ENCODE peak calls at places on chromosomes 12 and 14, in five cellular contexts. One of them, this sample, is unnamed.
A peak's percentile ranks its signal among the peaks of the same experiment; 100 is the strongest.

GRCh38 chr14:96362071-96362964 is 823 bp downstream of the ATG2B start:
- DNase-seq in right atrium auricular region: no peak
- DNase-seq in esophagus squamous epithelium: no peak
- DNase-seq in ovary: no peak
- DNase-seq in left lung: peak; percentile 42
- DNase-seq in this sample: peak; percentile 0

GRCh38 chr14:64715628-64716412 is 11.6 kb downstream of the PLEKHG3 start:
- DNase-seq in right atrium auricular region: no peak
- DNase-seq in esophagus squamous epithelium: no peak
- DNase-seq in ovary: no peak
- DNase-seq in left lung: peak; percentile 36
- DNase-seq in this sample: peak; percentile 50

GRCh38 chr12:93341409-93342044 is 36.2 kb upstream of the NUDT4 start:
- DNase-seq in right atrium auricular region: no peak
- DNase-seq in esophagus squamous epithelium: no peak
- DNase-seq in ovary: no peak
- DNase-seq in left lung: no peak
- DNase-seq in this sample: no peak

GRCh38 chr12:27180862-27181261 is 63.2 kb upstream of the STK38L start:
- DNase-seq in right atrium auricular region: no peak
- DNase-seq in esophagus squamous epithelium: no peak
- DNase-seq in ovary: no peak
- DNase-seq in left lung: no peak
- DNase-seq in this sample: no peak

GRCh38 chr12:12934556-12934955 is 17.4 kb downstream of the GPRC5D start:
- DNase-seq in right atrium auricular region: peak; percentile 47
- DNase-seq in esophagus squamous epithelium: no peak
- DNase-seq in ovary: no peak
- DNase-seq in left lung: no peak
- DNase-seq in this sample: no peak

GRCh38 chr12:118053071-118053985 is 7.7 kb downstream of the WSB2 start:
- DNase-seq in right atrium auricular region: no peak
- DNase-seq in esophagus squamous epithelium: no peak
- DNase-seq in ovary: no peak
- DNase-seq in left lung: no peak
- DNase-seq in this sample: no peak

GRCh38 chr14:96944297-96944696 is 147.1 kb downstream of the VRK1 start:
- DNase-seq in right atrium auricular region: no peak
- DNase-seq in esophagus squamous epithelium: no peak
- DNase-seq in ovary: no peak
- DNase-seq in left lung: no peak
- DNase-seq in this sample: no peak

GRCh38 chr12:46430340-46430948 is 57.9 kb upstream of the SLC38A2 start:
- DNase-seq in right atrium auricular region: no peak
- DNase-seq in esophagus squamous epithelium: no peak
- DNase-seq in ovary: no peak
- DNase-seq in left lung: no peak
- DNase-seq in this sample: no peak

GRCh38 chr14:102335163-102335562 is 15.6 kb downstream of the ZNF839 start:
- DNase-seq in right atrium auricular region: no peak
- DNase-seq in esophagus squamous epithelium: no peak
- DNase-seq in ovary: no peak
- DNase-seq in left lung: no peak
- DNase-seq in this sample: no peak

GRCh38 chr14:67943947-67944346 is 124.4 kb downstream of the RAD51B start:
- DNase-seq in right atrium auricular region: peak; percentile 81
- DNase-seq in esophagus squamous epithelium: no peak
- DNase-seq in ovary: peak; percentile 80
- DNase-seq in left lung: peak; percentile 67
- DNase-seq in this sample: peak; percentile 65

GRCh38 chr12:101759396-101760047 is 20.3 kb upstream of the SYCP3 start:
- DNase-seq in right atrium auricular region: no peak
- DNase-seq in esophagus squamous epithelium: no peak
- DNase-seq in ovary: no peak
- DNase-seq in left lung: no peak
- DNase-seq in this sample: no peak

GRCh38 chr12:34600592-34601462 is 578.5 kb downstream of the ALG10 start:
- DNase-seq in right atrium auricular region: peak; percentile 47
- DNase-seq in esophagus squamous epithelium: no peak
- DNase-seq in ovary: no peak
- DNase-seq in left lung: no peak
- DNase-seq in this sample: no peak

GRCh38 chr12:30835216-30835615 is 80.5 kb upstream of the CAPRIN2 start:
- DNase-seq in right atrium auricular region: no peak
- DNase-seq in esophagus squamous epithelium: no peak
- DNase-seq in ovary: no peak
- DNase-seq in left lung: no peak
- DNase-seq in this sample: no peak

GRCh38 chr14:50659327-50659974 is 8.7 kb downstream of the SAV1 start:
- DNase-seq in right atrium auricular region: no peak
- DNase-seq in esophagus squamous epithelium: no peak
- DNase-seq in ovary: no peak
- DNase-seq in left lung: no peak
- DNase-seq in this sample: no peak

GRCh38 chr12:29509503-29509902 is 12.0 kb upstream of the OVCH1 start:
- DNase-seq in right atrium auricular region: no peak
- DNase-seq in esophagus squamous epithelium: no peak
- DNase-seq in ovary: no peak
- DNase-seq in left lung: no peak
- DNase-seq in this sample: no peak

GRCh38 chr14:67815573-67816235 is 686 bp downstream of the ZFYVE26 start:
- DNase-seq in right atrium auricular region: no peak
- DNase-seq in esophagus squamous epithelium: no peak
- DNase-seq in ovary: no peak
- DNase-seq in left lung: no peak
- DNase-seq in this sample: no peak

GRCh38 chr12:111451232-111451631 is 45.5 kb downstream of the SH2B3 start:
- DNase-seq in right atrium auricular region: no peak
- DNase-seq in esophagus squamous epithelium: no peak
- DNase-seq in ovary: no peak
- DNase-seq in left lung: no peak
- DNase-seq in this sample: no peak

GRCh38 chr12:11686135-11686534 is 36.7 kb downstream of the ETV6 start:
- DNase-seq in right atrium auricular region: no peak
- DNase-seq in esophagus squamous epithelium: no peak
- DNase-seq in ovary: no peak
- DNase-seq in left lung: no peak
- DNase-seq in this sample: no peak

GRCh38 chr12:73112035-73112816 is 840.1 kb downstream of the TRHDE start:
- DNase-seq in right atrium auricular region: no peak
- DNase-seq in esophagus squamous epithelium: no peak
- DNase-seq in ovary: no peak
- DNase-seq in left lung: no peak
- DNase-seq in this sample: no peak

GRCh38 chr12:104846056-104846762 is 111.9 kb downstream of the SLC41A2 start:
- DNase-seq in right atrium auricular region: no peak
- DNase-seq in esophagus squamous epithelium: no peak
- DNase-seq in ovary: no peak
- DNase-seq in left lung: no peak
- DNase-seq in this sample: no peak

GRCh38 chr12:98424726-98425401 is 90.5 kb upstream of the TMPO start:
- DNase-seq in right atrium auricular region: no peak
- DNase-seq in esophagus squamous epithelium: no peak
- DNase-seq in ovary: peak; percentile 56
- DNase-seq in left lung: peak; percentile 60
- DNase-seq in this sample: peak; percentile 49

GRCh38 chr14:98974113-98974512 is 297.9 kb downstream of the BCL11B start:
- DNase-seq in right atrium auricular region: no peak
- DNase-seq in esophagus squamous epithelium: no peak
- DNase-seq in ovary: no peak
- DNase-seq in left lung: no peak
- DNase-seq in this sample: no peak

GRCh38 chr12:124730455-124730932 is 133.2 kb downstream of the SCARB1 start:
- DNase-seq in right atrium auricular region: no peak
- DNase-seq in esophagus squamous epithelium: no peak
- DNase-seq in ovary: peak; percentile 91
- DNase-seq in left lung: no peak
- DNase-seq in this sample: no peak

GRCh38 chr12:12265571-12266388 is 1.1 kb downstream of the LRP6 start:
- DNase-seq in right atrium auricular region: no peak
- DNase-seq in esophagus squamous epithelium: no peak
- DNase-seq in ovary: no peak
- DNase-seq in left lung: no peak
- DNase-seq in this sample: peak; percentile 44

GRCh38 chr14:68960123-68960522 is 19.0 kb downstream of the ACTN1 start:
- DNase-seq in right atrium auricular region: no peak
- DNase-seq in esophagus squamous epithelium: no peak
- DNase-seq in ovary: no peak
- DNase-seq in left lung: no peak
- DNase-seq in this sample: no peak

GRCh38 chr14:68959035-68959434 is 20.1 kb downstream of the ACTN1 start:
- DNase-seq in right atrium auricular region: no peak
- DNase-seq in esophagus squamous epithelium: no peak
- DNase-seq in ovary: no peak
- DNase-seq in left lung: no peak
- DNase-seq in this sample: no peak

GRCh38 chr14:68958553-68958952 is 20.5 kb downstream of the ACTN1 start:
- DNase-seq in right atrium auricular region: no peak
- DNase-seq in esophagus squamous epithelium: no peak
- DNase-seq in ovary: no peak
- DNase-seq in left lung: no peak
- DNase-seq in this sample: no peak

GRCh38 chr14:68956728-68957127 is 22.4 kb downstream of the ACTN1 start:
- DNase-seq in right atrium auricular region: no peak
- DNase-seq in esophagus squamous epithelium: no peak
- DNase-seq in ovary: no peak
- DNase-seq in left lung: no peak
- DNase-seq in this sample: no peak

DNA sequence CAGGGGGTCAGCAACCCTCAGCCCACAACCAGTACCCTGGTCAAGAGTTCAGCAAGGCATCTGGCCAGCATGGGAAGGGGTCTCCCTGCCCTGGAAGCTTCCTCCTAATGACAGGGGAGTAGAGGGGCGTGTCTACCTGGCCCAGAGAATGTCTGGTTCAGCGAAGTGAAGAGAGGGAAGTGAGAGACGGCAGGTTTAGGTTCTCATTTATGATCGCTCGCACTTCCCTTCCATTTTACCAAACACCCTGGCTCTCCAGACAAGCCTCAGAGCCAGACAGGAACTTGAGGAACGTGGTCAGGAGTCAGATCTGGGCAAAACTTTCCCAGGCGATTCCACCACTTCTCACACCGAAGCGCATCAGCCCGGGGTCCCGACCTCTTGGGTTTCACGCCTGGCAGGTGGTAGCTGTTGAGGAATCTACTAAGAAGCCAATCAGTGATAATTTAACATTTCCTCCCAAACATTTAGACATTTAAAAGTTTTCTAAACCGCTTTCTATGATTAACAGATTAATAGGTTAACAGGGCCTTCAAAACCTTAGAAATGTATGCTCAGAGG is 21.3 kb downstream of the ACTN1 start:
- DNase-seq in right atrium auricular region: no peak
- DNase-seq in esophagus squamous epithelium: no peak
- DNase-seq in ovary: no peak
- DNase-seq in left lung: no peak
- DNase-seq in this sample: no peak
- H3K4me1 ChIP-seq in right atrium auricular region: no peaks in the 10 kb centered on the region
- H3K4me1 ChIP-seq in esophagus squamous epithelium: peaks cover 59% of the 10 kb centered on the region
- H3K4me1 ChIP-seq in ovary: peaks cover 34% of the 10 kb centered on the region
- H3K4me1 ChIP-seq in left lung: peaks cover 39% of the 10 kb centered on the region
- H3K4me1 ChIP-seq in this sample: peaks cover 11% of the 10 kb centered on the region

DNA sequence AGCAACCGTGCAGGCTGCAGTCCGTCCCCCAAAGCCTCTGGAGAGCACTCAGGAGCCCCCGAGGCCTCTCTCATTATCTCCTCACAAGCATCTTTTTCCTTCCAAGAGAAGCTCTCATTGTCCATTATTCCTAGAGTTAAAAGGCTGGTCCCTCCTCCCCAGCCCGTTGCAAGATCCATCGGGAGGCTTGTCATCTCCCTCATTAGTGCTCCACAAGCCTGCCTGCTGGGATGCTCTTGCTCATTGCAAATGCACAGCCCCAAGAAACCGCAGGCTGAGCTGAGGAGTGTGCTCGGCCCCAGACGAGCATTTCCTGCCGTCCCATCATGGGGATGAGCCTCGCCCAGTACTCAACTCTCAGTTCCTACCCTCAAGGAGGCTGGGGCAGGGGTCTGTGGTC is 23.3 kb downstream of the NUAK1 start:
- DNase-seq in right atrium auricular region: no peak
- DNase-seq in esophagus squamous epithelium: no peak
- DNase-seq in ovary: no peak
- DNase-seq in left lung: no peak
- DNase-seq in this sample: no peak
- H3K4me1 ChIP-seq in right atrium auricular region: no peaks in the 10 kb centered on the region
- H3K4me1 ChIP-seq in esophagus squamous epithelium: peaks cover 37% of the 10 kb centered on the region
- H3K4me1 ChIP-seq in ovary: peaks cover 17% of the 10 kb centered on the region
- H3K4me1 ChIP-seq in left lung: peaks cover 4% of the 10 kb centered on the region
- H3K4me1 ChIP-seq in this sample: peaks cover 20% of the 10 kb centered on the region

GRCh38 chr12:6936378-6936638 is 7.3 kb upstream of the RNU7-1 start:
- DNase-seq in right atrium auricular region: no peak
- DNase-seq in esophagus squamous epithelium: no peak
- DNase-seq in ovary: no peak
- DNase-seq in left lung: no peak
- DNase-seq in this sample: no peak

GRCh38 chr12:6934110-6934509 is 6.4 kb downstream of the ATN1 start:
- DNase-seq in right atrium auricular region: no peak
- DNase-seq in esophagus squamous epithelium: no peak
- DNase-seq in ovary: peak; percentile 61
- DNase-seq in left lung: no peak
- DNase-seq in this sample: no peak

GRCh38 chr12:6935221-6935550 is 7.4 kb downstream of the ATN1 start:
- DNase-seq in right atrium auricular region: no peak
- DNase-seq in esophagus squamous epithelium: no peak
- DNase-seq in ovary: no peak
- DNase-seq in left lung: no peak
- DNase-seq in this sample: no peak

GRCh38 chr12:6936642-6937480 is 6.8 kb upstream of the RNU7-1 start:
- DNase-seq in right atrium auricular region: no peak
- DNase-seq in esophagus squamous epithelium: no peak
- DNase-seq in ovary: peak; percentile 63
- DNase-seq in left lung: no peak
- DNase-seq in this sample: no peak

GRCh38 chr12:6935551-6936377 is 7.9 kb upstream of the RNU7-1 start:
- DNase-seq in right atrium auricular region: no peak
- DNase-seq in esophagus squamous epithelium: no peak
- DNase-seq in ovary: peak; percentile 28
- DNase-seq in left lung: no peak
- DNase-seq in this sample: no peak
- H3K4me1 ChIP-seq in right atrium auricular region: no peaks in the 10 kb centered on the region
- H3K4me1 ChIP-seq in esophagus squamous epithelium: peaks cover 40% of the 10 kb centered on the region
- H3K4me1 ChIP-seq in ovary: peaks cover 16% of the 10 kb centered on the region
- H3K4me1 ChIP-seq in left lung: peaks cover 23% of the 10 kb centered on the region
- H3K4me1 ChIP-seq in this sample: peaks cover 22% of the 10 kb centered on the region

DNA sequence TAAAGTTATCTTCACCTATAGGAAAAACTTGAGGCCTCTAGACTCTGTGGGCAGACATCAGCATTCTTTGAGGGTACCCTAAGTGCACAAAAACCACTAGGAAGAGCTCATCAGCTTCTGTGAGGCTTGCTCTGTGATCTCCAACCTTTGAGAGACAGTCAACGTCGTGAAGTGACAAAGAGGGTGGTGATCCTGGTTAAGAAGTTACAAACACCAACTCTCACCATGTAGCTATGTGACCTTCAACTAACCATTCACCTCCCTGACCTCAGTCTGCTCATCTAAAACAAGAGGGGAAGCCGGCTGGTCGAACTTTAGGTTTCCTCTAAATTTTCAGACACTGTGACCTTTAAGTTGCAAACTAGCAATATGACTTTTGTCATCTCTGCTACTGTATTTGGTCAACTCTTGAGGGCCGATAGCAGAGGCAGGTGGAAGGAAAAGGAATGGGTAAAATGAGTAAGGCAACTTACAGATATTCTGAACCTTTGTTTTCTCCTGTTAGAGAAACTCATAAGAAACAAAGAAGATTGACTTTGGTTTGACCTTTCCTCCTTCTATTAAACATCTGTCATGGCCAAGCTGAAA is 103.2 kb upstream of the PARP11 start:
- DNase-seq in right atrium auricular region: no peak
- DNase-seq in esophagus squamous epithelium: no peak
- DNase-seq in ovary: no peak
- DNase-seq in left lung: no peak
- DNase-seq in this sample: no peak
- H3K4me1 ChIP-seq in right atrium auricular region: no peaks in the 10 kb centered on the region
- H3K4me1 ChIP-seq in esophagus squamous epithelium: no peaks in the 10 kb centered on the region
- H3K4me1 ChIP-seq in ovary: no peaks in the 10 kb centered on the region
- H3K4me1 ChIP-seq in left lung: no peaks in the 10 kb centered on the region
- H3K4me1 ChIP-seq in this sample: no peaks in the 10 kb centered on the region

This sample was measured in NT2/D1.